ENCODE peak calls at places on chromosomes 7 and 10, in nine cellular contexts. F is activated naive CD4-positive, alpha-beta T cell; E is hepatocyte; L is CD8-positive, alpha-beta T cell; G is stimulated activated CD8-positive, alpha-beta memory T cell treated with anti-CD3 and anti-CD28 coated beads, Interleukin-15, amount 100 ng/mL, for 4 hours; Y is non-pigmented ciliary epithelial cell; V is left ventricle myocardium inferior; I is AG09319; B is T follicular helper cell. D is an unnamed sample.

GRCh38 chr10:92562424-92562823 is 11.5 kb downstream of the IDE start:
- DNase-seq in F (no peak), E (no peak), L (no peak), G (no peak), Y (no peak), V (no peak), I (no peak), B (no peak), D (no peak)

GRCh38 chr10:88293073-88293472 is 290.0 kb downstream of the RNLS start:
- DNase-seq in F (no peak), E (no peak), L (no peak), G (no peak), Y (no peak), V (no peak), I (no peak), B (no peak), D (no peak)

GRCh38 chr7:27191081-27191715 is 6.2 kb upstream of the HOXA11 start:
- DNase-seq in F (no peak), E (no peak), L (no peak), G (no peak), Y (no peak), V (no peak), I (no peak), B (no peak), D (no peak)

GRCh38 chr7:50539725-50540124 is 25.5 kb downstream of the DDC start:
- DNase-seq in F (no peak), E (peak), L (no peak), G (no peak), Y (no peak), V (no peak), I (no peak), B (no peak), D (no peak)

GRCh38 chr10:120511165-120511564 is 54.1 kb downstream of the PLPP4 start:
- DNase-seq in F (no peak), E (no peak), L (no peak), G (no peak), Y (no peak), V (no peak), I (no peak), B (no peak), D (no peak)

GRCh38 chr7:117010375-117011133 is 57.3 kb downstream of the ST7 start:
- DNase-seq in F (no peak), E (no peak), L (no peak), G (no peak), Y (no peak), V (no peak), I (no peak), B (no peak), D (peak)

GRCh38 chr7:84021292-84021898 is 173.2 kb downstream of the SEMA3A start:
- DNase-seq in F (no peak), E (no peak), L (no peak), G (no peak), Y (no peak), V (no peak), I (no peak), B (no peak), D (no peak)

GRCh38 chr7:20236043-20236442 is 18.9 kb upstream of the MACC1 start:
- DNase-seq in F (no peak), E (no peak), L (no peak), G (no peak), Y (no peak), V (no peak), I (no peak), B (no peak), D (no peak)

GRCh38 chr10:32433542-32433941 is 12.4 kb upstream of the CCDC7 start:
- DNase-seq in F (no peak), E (no peak), L (no peak), G (no peak), Y (no peak), V (no peak), I (no peak), B (no peak), D (no peak)

GRCh38 chr7:33998487-33998886 is 93.1 kb downstream of the BMPER start:
- DNase-seq in F (no peak), E (no peak), L (no peak), G (no peak), Y (no peak), V (no peak), I (no peak), B (no peak), D (no peak)

GRCh38 chr10:102435529-102436233 is 3.3 kb upstream of the CUEDC2 start:
- DNase-seq in F (no peak), E (peak), L (no peak), G (peak), Y (no peak), V (no peak), I (no peak), B (no peak), D (no peak)

GRCh38 chr7:95396136-95397032 is at the start of gene PON3:
- DNase-seq in F (no peak), E (no peak), L (no peak), G (no peak), Y (no peak), V (no peak), I (no peak), B (no peak), D (no peak)

GRCh38 chr10:11018426-11018818 is 750 bp downstream of the CELF2 start:
- DNase-seq in F (no peak), E (peak), L (no peak), G (no peak), Y (no peak), V (peak), I (no peak), B (no peak), D (no peak)

GRCh38 chr10:117541909-117542705 is 439 bp upstream of the EMX2 start:
- DNase-seq in F (no peak), E (peak), L (no peak), G (no peak), Y (peak), V (no peak), I (peak), B (no peak), D (peak)

GRCh38 chr7:36827914-36828313 is 103.6 kb upstream of the AOAH start:
- DNase-seq in F (no peak), E (no peak), L (no peak), G (no peak), Y (no peak), V (no peak), I (no peak), B (no peak), D (no peak)

GRCh38 chr7:31123317-31123716 is 71.2 kb downstream of the ADCYAP1R1 start:
- DNase-seq in F (no peak), E (no peak), L (no peak), G (no peak), Y (no peak), V (no peak), I (no peak), B (no peak), D (no peak)

GRCh38 chr10:21315321-21316220 is 209.9 kb downstream of the SKIDA1 start:
- DNase-seq in F (no peak), E (peak), L (no peak), G (no peak), Y (peak), V (peak), I (peak), B (no peak), D (peak)

GRCh38 chr7:44541-44896 is 147.9 kb upstream of the FAM20C start:
- DNase-seq in F (no peak), E (no peak), L (no peak), G (no peak), Y (no peak), V (no peak), I (no peak), B (no peak), D (no peak)

GRCh38 chr7:100079024-100079560 is 2.4 kb downstream of the ZNF3 start:
- DNase-seq in F (no peak), E (peak), L (no peak), G (no peak), Y (no peak), V (no peak), I (no peak), B (no peak), D (no peak)

GRCh38 chr10:43130756-43131155 is 7.5 kb upstream of the CSGALNACT2 start:
- DNase-seq in F (no peak), E (no peak), L (no peak), G (no peak), Y (no peak), V (no peak), I (no peak), B (no peak), D (peak)

GRCh38 chr7:76300210-76300731 is 2.2 kb upstream of the HSPB1 start:
- DNase-seq in F (no peak), E (peak), L (no peak), G (no peak), Y (no peak), V (no peak), I (no peak), B (no peak), D (peak)

GRCh38 chr7:101125989-101126650 is 784 bp upstream of the SERPINE1 start:
- DNase-seq in F (no peak), E (peak), L (no peak), G (no peak), Y (peak), V (peak), I (no peak), B (no peak), D (peak)

GRCh38 chr10:48526371-48526821 is 78.5 kb downstream of the ARHGAP22 start:
- DNase-seq in F (no peak), E (peak), L (no peak), G (no peak), Y (peak), V (no peak), I (peak), B (no peak), D (no peak)

GRCh38 chr10:75400769-75401568 is 595 bp downstream of the ZNF503 start:
- DNase-seq in F (no peak), E (peak), L (no peak), G (no peak), Y (no peak), V (peak), I (no peak), B (no peak), D (no peak)

GRCh38 chr7:140904081-140904480 is 20.6 kb downstream of the BRAF start:
- DNase-seq in F (no peak), E (no peak), L (no peak), G (no peak), Y (no peak), V (no peak), I (no peak), B (no peak), D (no peak)

D was measured in epithelial cell of prostate.